ENCODE peak calls at places on chromosomes 16 and 17, in seven cellular contexts. R is lower leg skin, X is left ventricle myocardium inferior, E is suprapubic skin, Y is spleen, U is tibial nerve, A is tibial artery. O is an unnamed sample.

GRCh38 chr17:83187782-83188311 is 108.4 kb downstream of the METRNL start:
- DNase-seq in R (no peak), X (no peak), E (no peak), Y (no peak), U (no peak), A (no peak), O (no peak)

GRCh38 chr16:54169112-54169511 is 117.5 kb downstream of the IRX3 start:
- DNase-seq in R (peak; percentile 32), X (no peak), E (no peak), Y (no peak), U (no peak), A (no peak), O (no peak)

GRCh38 chr16:46789499-46790414 is 41.2 kb downstream of the C16orf87 start:
- DNase-seq in R (peak; percentile 90), X (peak; percentile 77), E (peak; percentile 84), Y (peak; percentile 97), U (peak; percentile 58), A (peak; percentile 61), O (no peak)

GRCh38 chr17:6554871-6555330 is 1.5 kb downstream of the PITPNM3 start:
- DNase-seq in R (no peak), X (no peak), E (no peak), Y (no peak), U (no peak), A (no peak), O (no peak)

GRCh38 chr16:55512941-55513340 is 4.1 kb downstream of the LPCAT2 start:
- DNase-seq in R (no peak), X (no peak), E (no peak), Y (no peak), U (no peak), A (no peak), O (no peak)

GRCh38 chr16:15811778-15812750 is 44.8 kb downstream of the MYH11 start:
- DNase-seq in R (no peak), X (no peak), E (peak; percentile 7), Y (peak; percentile 27), U (no peak), A (peak; percentile 67), O (no peak)

GRCh38 chr16:74309789-74310781 is 13.5 kb downstream of the PSMD7 start:
- DNase-seq in R (no peak), X (no peak), E (no peak), Y (no peak), U (peak; percentile 28), A (no peak), O (no peak)

GRCh38 chr17:38613981-38614779 is 8.4 kb upstream of the SRCIN1 start:
- DNase-seq in R (no peak), X (no peak), E (no peak), Y (no peak), U (no peak), A (no peak), O (no peak)

GRCh38 chr16:54324716-54325115 is 38.1 kb upstream of the IRX3 start:
- DNase-seq in R (no peak), X (no peak), E (no peak), Y (no peak), U (no peak), A (no peak), O (no peak)

GRCh38 chr16:69564845-69565610 is 738 bp upstream of the NFAT5 start:
- DNase-seq in R (no peak), X (no peak), E (no peak), Y (no peak), U (no peak), A (no peak), O (no peak)

GRCh38 chr16:9846362-9847099 is 335.7 kb downstream of the GRIN2A start:
- DNase-seq in R (no peak), X (no peak), E (no peak), Y (no peak), U (no peak), A (no peak), O (no peak)

GRCh38 chr16:89285381-89285780 is 67.9 kb downstream of the ZNF778 start:
- DNase-seq in R (no peak), X (no peak), E (no peak), Y (no peak), U (no peak), A (no peak), O (no peak)

GRCh38 chr16:66959645-66960177 is 1.4 kb upstream of the CES3 start:
- DNase-seq in R (no peak), X (peak; percentile 26), E (no peak), Y (no peak), U (no peak), A (peak; percentile 44), O (no peak)

GRCh38 chr16:70574595-70575271 is 51.1 kb downstream of the SF3B3 start:
- DNase-seq in R (peak; percentile 8), X (no peak), E (no peak), Y (no peak), U (no peak), A (no peak), O (no peak)

GRCh38 chr16:86591270-86591669 is 12.9 kb downstream of the FOXL1 start:
- DNase-seq in R (peak; percentile 6), X (no peak), E (no peak), Y (no peak), U (no peak), A (no peak), O (no peak)

GRCh38 chr16:88279998-88280397 is 102.8 kb upstream of the ZNF469 start:
- DNase-seq in R (no peak), X (no peak), E (no peak), Y (no peak), U (no peak), A (no peak), O (no peak)

GRCh38 chr17:72599891-72600290 is 479.1 kb downstream of the SOX9 start:
- DNase-seq in R (no peak), X (no peak), E (no peak), Y (no peak), U (no peak), A (no peak), O (no peak)

GRCh38 chr17:60618080-60618479 is 18.1 kb downstream of the PPM1D start:
- DNase-seq in R (no peak), X (no peak), E (no peak), Y (no peak), U (no peak), A (no peak), O (no peak)

GRCh38 chr17:1010086-1010450 is 13.1 kb downstream of the TIMM22 start:
- DNase-seq in R (no peak), X (no peak), E (no peak), Y (peak; percentile 61), U (no peak), A (no peak), O (no peak)

DNA sequence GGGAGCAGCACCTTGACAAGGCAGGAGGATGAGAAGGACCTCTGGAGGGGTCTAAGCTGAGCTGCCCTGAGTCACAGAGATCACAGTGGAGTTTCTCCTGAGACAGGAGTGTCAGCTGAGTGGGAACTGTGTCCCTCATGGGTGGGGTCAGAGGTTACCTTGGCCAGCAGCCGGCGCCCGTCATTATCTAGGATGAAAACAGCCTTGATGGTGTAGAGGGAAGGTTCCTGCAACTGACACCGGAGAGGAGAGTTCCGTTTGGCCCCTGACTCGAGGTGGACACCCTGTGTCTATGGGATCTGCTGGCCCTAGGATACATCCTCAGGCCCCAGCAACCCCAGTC is 933 bp downstream of the COPZ2 start:
- DNase-seq in R (no peak), X (no peak), E (no peak), Y (no peak), U (no peak), A (no peak), O (no peak)
- H3K4me3 ChIP-seq in R (no peak overlapping the region), X (peak overlapping the region; percentile 84), E (peak overlapping the region; percentile 80), Y (peak overlapping the region; percentile 72), U (peak overlapping the region; percentile 65), A (peak overlapping the region; percentile 60), O (no peak overlapping the region)

DNA sequence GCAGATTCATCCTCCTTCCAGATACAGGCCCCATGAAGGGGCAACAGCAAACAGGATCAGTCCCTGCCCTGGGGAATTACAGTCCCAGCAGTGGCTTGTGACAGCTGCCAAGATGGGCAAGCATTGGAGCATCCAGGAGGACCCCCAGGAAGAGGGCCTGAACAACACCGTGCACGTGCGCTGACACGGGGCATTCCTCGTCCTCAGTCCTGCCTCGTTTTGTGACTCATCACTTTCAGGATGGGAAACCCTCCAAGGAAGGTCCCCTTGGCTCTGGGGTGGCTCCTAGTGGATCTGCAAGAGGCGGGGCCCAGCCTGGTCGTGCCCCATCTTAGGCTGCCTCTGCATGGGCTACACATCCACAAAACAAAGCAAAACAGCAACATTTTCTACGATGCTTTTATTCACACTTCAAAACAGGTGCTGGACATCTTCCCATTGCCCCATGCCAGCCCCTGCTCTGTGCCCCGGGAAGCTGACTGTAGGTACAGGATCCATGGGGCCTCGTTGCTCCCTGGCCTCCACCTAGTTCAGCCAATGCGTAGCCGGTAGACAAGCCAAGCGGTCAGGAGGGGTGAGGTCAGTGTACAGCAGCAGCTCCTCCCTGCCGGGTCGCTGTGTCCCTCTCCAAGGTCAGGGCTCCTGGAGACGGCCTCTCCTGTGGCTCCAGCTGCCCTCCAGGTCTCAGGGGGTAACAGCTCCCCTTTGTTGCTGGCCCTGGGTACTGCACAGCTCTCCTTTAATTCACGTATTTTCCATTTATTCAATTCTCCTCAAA is 32.3 kb downstream of the ACTG1 start:
- DNase-seq in R (no peak), X (no peak), E (no peak), Y (no peak), U (peak; percentile 56), A (peak; percentile 58), O (no peak)
- TF ChIP-seq CTCF in R (no peak), X (peak; percentile 10), E (no peak), Y (no peak), U (no peak), A (no peak), O (no peak)

GRCh38 chr16:23949630-23950290 is 114.0 kb downstream of the PRKCB start:
- DNase-seq in R (peak; percentile 85), X (peak; percentile 30), E (no peak), Y (peak; percentile 95), U (no peak), A (no peak), O (peak; percentile 37)

GRCh38 chr16:23952128-23953041 is 116.6 kb downstream of the PRKCB start:
- DNase-seq in R (peak; percentile 68), X (no peak), E (no peak), Y (no peak), U (peak; percentile 27), A (peak; percentile 29), O (no peak)

GRCh38 chr16:23948949-23949392 is 113.2 kb downstream of the PRKCB start:
- DNase-seq in R (peak; percentile 79), X (no peak), E (no peak), Y (no peak), U (no peak), A (no peak), O (no peak)

GRCh38 chr16:23950291-23950894 is 114.6 kb downstream of the PRKCB start:
- DNase-seq in R (peak; percentile 45), X (no peak), E (no peak), Y (no peak), U (no peak), A (no peak), O (no peak)

GRCh38 chr16:23950898-23951297 is 115.1 kb downstream of the PRKCB start:
- DNase-seq in R (peak; percentile 52), X (no peak), E (no peak), Y (no peak), U (peak; percentile 19), A (no peak), O (no peak)
- H3K4me3 ChIP-seq in R (no peak overlapping the region), X (no peak overlapping the region), E (no peak overlapping the region), Y (no peak overlapping the region), U (no peak overlapping the region), A (no peak overlapping the region), O (no peak overlapping the region)

DNA sequence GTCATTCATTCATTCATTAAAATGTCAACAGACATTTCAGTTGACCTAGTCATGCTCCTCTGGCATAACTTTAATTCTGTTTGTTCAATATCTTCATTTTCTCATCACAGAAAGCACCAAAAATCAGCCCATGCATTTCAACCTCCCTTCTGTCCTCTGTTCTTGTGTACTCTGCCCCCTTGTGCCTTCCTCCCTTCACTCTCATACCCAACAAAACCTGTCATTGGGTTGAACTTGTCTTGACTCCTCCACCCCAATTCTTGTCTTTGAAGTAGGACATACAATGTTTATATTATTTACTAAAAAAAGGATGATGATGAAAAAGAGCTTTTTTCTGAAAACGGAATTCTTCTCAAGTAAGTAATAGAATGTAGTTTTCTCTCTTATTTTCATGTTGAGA is 43.8 kb downstream of the COX10 start:
- DNase-seq in R (no peak), X (no peak), E (no peak), Y (no peak), U (no peak), A (no peak), O (no peak)
- TF ChIP-seq CTCF in R (no peak), X (no peak), E (no peak), Y (no peak), U (no peak), A (no peak), O (no peak)